ENCODE peak calls at places on chromosome 2, in five cellular contexts. A is AG04450, M is mammary epithelial cell, G is endodermal cell, N is GM12878. K is an unnamed sample.

GRCh38 chr2:8003462-8004075 is 678.3 kb upstream of the ID2 start:
- DNase-seq in G (no peak), N (no peak), M (no peak), A (no peak), K (peak)

GRCh38 chr2:100291152-100291970 is 30.9 kb downstream of the LONRF2 start:
- DNase-seq in N (no peak), G (peak), A (peak), M (peak), K (peak)

GRCh38 chr2:237065062-237065360 is 20.7 kb upstream of the COPS8 start:
- DNase-seq in A (no peak), M (no peak), G (no peak), N (no peak), K (no peak)

GRCh38 chr2:111200333-111200879 is 79.7 kb downstream of the BCL2L11 start:
- DNase-seq in M (no peak), G (peak), A (no peak), N (no peak), K (no peak)

GRCh38 chr2:84486436-84487115 is 27.5 kb upstream of the SUCLG1 start:
- DNase-seq in N (no peak), A (no peak), G (no peak), M (no peak), K (no peak)

GRCh38 chr2:98252394-98252793 is 93.9 kb upstream of the CNGA3 start:
- DNase-seq in A (no peak), M (no peak), G (no peak), N (no peak), K (no peak)

GRCh38 chr2:50125230-50125629 is 906.7 kb downstream of the NRXN1 start:
- DNase-seq in M (no peak), N (no peak), G (no peak), A (no peak), K (no peak)

GRCh38 chr2:45494275-45494977 is 116.6 kb downstream of the SRBD1 start:
- DNase-seq in A (peak), G (no peak), N (peak), M (peak), K (no peak)

GRCh38 chr2:61750624-61751023 is 103.2 kb downstream of the FAM161A start:
- DNase-seq in A (peak), G (no peak), N (no peak), M (no peak), K (no peak)

GRCh38 chr2:2271471-2271941 is 59.6 kb downstream of the MYT1L start:
- DNase-seq in M (no peak), A (no peak), N (no peak), G (no peak), K (no peak)

GRCh38 chr2:85248741-85249524 is 78.9 kb downstream of the TGOLN2 start:
- DNase-seq in G (no peak), A (peak), N (no peak), M (peak), K (no peak)

GRCh38 chr2:206296128-206296527 is 21.7 kb downstream of the ZDBF2 start:
- DNase-seq in A (no peak), G (no peak), M (peak), N (no peak), K (no peak)

GRCh38 chr2:176445831-176446433 is 176.7 kb downstream of the MTX2 start:
- DNase-seq in N (no peak), A (peak), M (peak), G (no peak), K (no peak)
- TF ChIP-seq CTCF in N (no peak), A (peak), M (no peak), G (no peak), K (no peak)

DNA sequence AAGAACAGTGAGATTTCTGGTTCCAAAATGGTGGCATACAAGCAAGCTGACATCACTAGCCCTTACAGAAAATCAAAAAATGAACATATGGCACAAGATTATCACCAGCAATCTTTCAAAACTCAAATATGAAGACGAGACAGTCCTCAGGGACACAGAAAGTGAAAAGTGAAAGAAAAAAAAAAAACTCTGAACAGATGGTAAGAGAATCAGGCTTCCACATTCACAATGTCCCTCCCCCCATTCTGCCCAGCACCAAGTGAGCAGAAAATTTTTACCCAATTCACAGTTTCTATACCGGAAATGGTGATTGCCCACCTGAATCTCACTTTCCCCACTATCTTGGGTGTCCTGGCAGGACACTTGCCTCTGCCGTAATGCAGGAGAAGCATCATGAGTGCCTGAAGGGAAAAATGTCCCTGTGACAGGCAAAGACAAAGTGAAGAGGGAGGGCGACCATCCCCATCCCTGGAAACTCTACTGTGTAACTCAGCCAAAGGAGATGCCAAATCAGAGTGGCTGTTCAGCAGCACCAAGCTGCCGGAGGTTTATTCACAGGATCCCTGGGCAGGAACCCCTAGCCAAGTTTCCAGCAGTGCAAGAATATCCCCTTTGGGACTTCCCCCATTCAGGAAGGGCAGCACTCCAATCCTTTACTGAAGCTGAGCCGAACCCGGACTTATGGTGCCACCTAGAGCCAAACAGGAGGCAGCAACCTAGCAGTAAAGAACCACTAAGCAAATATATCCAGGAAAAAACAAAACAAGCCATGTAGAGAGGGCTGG is 312.2 kb downstream of the LRATD1 start:
- DNase-seq in A (peak), N (no peak), G (peak), M (peak), K (no peak)
- TF ChIP-seq CTCF in A (peak), N (peak), G (peak), M (peak), K (no peak)

GRCh38 chr2:105299290-105299689 is 30.2 kb downstream of the TGFBRAP1 start:
- DNase-seq in M (no peak), G (peak), N (no peak), A (no peak), K (no peak)
- TF ChIP-seq CTCF in M (peak), G (peak), N (peak), A (peak), K (no peak)

GRCh38 chr2:153299217-153299616 is 179.3 kb downstream of the RPRM start:
- DNase-seq in A (no peak), G (no peak), M (no peak), N (no peak), K (no peak)
- TF ChIP-seq CTCF in A (no peak), G (no peak), M (no peak), N (no peak), K (no peak)

GRCh38 chr2:197165020-197165419 is 145.6 kb downstream of the ANKRD44 start:
- DNase-seq in A (no peak), M (no peak), N (no peak), G (no peak), K (no peak)

GRCh38 chr2:197171582-197171981 is 139.0 kb downstream of the ANKRD44 start:
- DNase-seq in G (no peak), M (no peak), N (no peak), A (no peak), K (no peak)

GRCh38 chr2:197170137-197170682 is 140.4 kb downstream of the ANKRD44 start:
- DNase-seq in A (no peak), G (no peak), N (no peak), M (peak), K (no peak)

GRCh38 chr2:197167608-197168287 is 142.8 kb downstream of the ANKRD44 start:
- DNase-seq in N (no peak), M (no peak), G (no peak), A (no peak), K (no peak)

DNA sequence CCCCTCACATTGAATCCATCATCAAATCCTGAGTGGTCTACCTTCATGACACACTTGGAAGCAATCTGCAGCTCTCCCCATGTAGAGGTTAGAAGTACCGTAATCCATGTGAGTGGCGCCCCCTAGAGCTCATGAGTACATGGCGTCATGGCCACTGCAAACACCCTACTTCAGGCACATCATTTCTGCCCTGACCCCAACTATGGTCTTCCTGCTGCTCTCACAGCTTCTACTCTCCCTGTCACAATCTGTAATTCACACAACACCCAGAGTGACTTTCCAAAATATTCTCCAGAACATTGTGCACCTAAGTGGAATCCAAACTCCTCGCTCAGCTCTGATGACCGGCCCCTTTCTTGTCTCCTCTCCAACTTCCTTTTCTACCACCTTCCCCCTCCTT is 141.9 kb downstream of the ANKRD44 start:
- DNase-seq in N (no peak), M (no peak), G (peak), A (no peak), K (peak)
- TF ChIP-seq CTCF in N (peak), M (peak), G (peak), A (peak), K (peak)

GRCh38 chr2:78999410-78999809 is 26.1 kb upstream of the REG3G start:
- DNase-seq in A (no peak), M (no peak), G (no peak), N (no peak), K (no peak)
- TF ChIP-seq CTCF in A (no peak), M (peak), G (peak), N (peak), K (no peak)